ENCODE peak calls at places on chromosomes 7 and 10, in ten cellular contexts. I is activated CD4-positive, alpha-beta memory T cell treated with anti-CD3 and anti-CD28 coated beads, Interleukin-2, amount 10 ng/mL, durations not matched to agents 7 days and 5 days; M is HT1080; G is choroid plexus epithelial cell; C is C1 segment of cervical spinal cord; N is Kasumi-1; Z is T-cell; S is fibroblast of mammary gland; W is hypothalamus; Y is NCI-H1694. V is an unnamed sample.

GRCh38 chr7:100680589-100681271 is 7.2 kb downstream of the GNB2 start:
- DNase-seq in Y (no peak), S (peak), W (no peak), Z (no peak), C (no peak), N (no peak), G (no peak), I (no peak), M (no peak), V (no peak)

GRCh38 chr10:73873843-73874215 is 526 bp downstream of the CAMK2G start:
- DNase-seq in G (no peak), S (no peak), Z (no peak), I (no peak), Y (no peak), W (no peak), C (no peak), N (no peak), M (no peak), V (no peak)

GRCh38 chr10:97683556-97684357 is 3.3 kb downstream of the AVPI1 start:
- DNase-seq in I (no peak), W (no peak), Z (no peak), N (peak), C (no peak), G (peak), Y (no peak), S (peak), M (peak), V (no peak)

GRCh38 chr10:70771311-70772194 is 13.6 kb downstream of the TBATA start:
- DNase-seq in Y (no peak), Z (no peak), G (no peak), N (no peak), M (no peak), S (no peak), I (peak), W (no peak), C (no peak), V (no peak)

GRCh38 chr7:116142850-116143249 is 67.5 kb upstream of the TES start:
- DNase-seq in M (no peak), S (no peak), C (no peak), W (no peak), Z (peak), Y (no peak), I (peak), N (no peak), G (no peak), V (no peak)

GRCh38 chr7:50312176-50312575 is 7.7 kb downstream of the IKZF1 start:
- DNase-seq in Y (no peak), I (no peak), G (no peak), Z (no peak), M (no peak), W (no peak), S (no peak), N (peak), C (no peak), V (no peak)

GRCh38 chr7:137337902-137338301 is 5.6 kb downstream of the PTN start:
- DNase-seq in Z (no peak), N (peak), C (no peak), Y (no peak), W (no peak), S (no peak), I (no peak), G (peak), M (no peak), V (no peak)

GRCh38 chr10:125159932-125160855 is at the start of gene CTBP2:
- DNase-seq in S (peak), I (no peak), G (peak), W (peak), N (peak), Y (no peak), Z (no peak), C (no peak), M (peak), V (peak)

GRCh38 chr7:129793506-129794310 is 159.1 kb downstream of the UBE2H start:
- DNase-seq in C (no peak), M (no peak), Y (no peak), G (no peak), I (no peak), S (no peak), N (no peak), W (no peak), Z (no peak), V (no peak)

GRCh38 chr7:46157931-46158330 is 236.9 kb upstream of the IGFBP3 start:
- DNase-seq in C (no peak), I (no peak), G (no peak), Y (no peak), S (no peak), M (no peak), N (no peak), Z (no peak), W (no peak), V (no peak)

GRCh38 chr10:74289172-74289571 is 138.2 kb downstream of the ADK start:
- DNase-seq in Y (no peak), M (no peak), Z (no peak), I (no peak), N (no peak), S (no peak), G (no peak), W (no peak), C (no peak), V (no peak)

GRCh38 chr7:134905375-134905774 is 80.9 kb upstream of the AGBL3 start:
- DNase-seq in S (peak), I (no peak), C (no peak), Z (no peak), N (peak), W (no peak), G (peak), Y (no peak), M (peak), V (no peak)

GRCh38 chr7:55774327-55775050 is 88.1 kb downstream of the SEPTIN14 start:
- DNase-seq in C (no peak), Y (peak), W (peak), M (no peak), S (no peak), G (peak), I (no peak), N (no peak), Z (no peak), V (no peak)

GRCh38 chr7:138981332-138982203 is at the start of gene KIAA1549:
- DNase-seq in I (peak), G (peak), M (peak), W (peak), C (no peak), Z (peak), S (peak), N (peak), Y (no peak), V (peak)

GRCh38 chr7:518630-519428 is 817 bp downstream of the PDGFA start:
- DNase-seq in M (peak), I (peak), W (peak), G (peak), N (peak), C (no peak), Z (no peak), S (peak), Y (peak), V (no peak)

GRCh38 chr10:25493122-25493893 is 318.5 kb downstream of the GPR158 start:
- DNase-seq in C (no peak), Z (no peak), I (no peak), G (peak), N (no peak), S (peak), W (peak), M (peak), Y (no peak), V (no peak)

GRCh38 chr10:104766341-104766740 is 125.3 kb downstream of the SORCS3 start:
- DNase-seq in I (no peak), G (no peak), Z (no peak), Y (no peak), M (peak), C (no peak), S (peak), N (no peak), W (no peak), V (no peak)